ENCODE peak calls at places on chromosomes 3 and 15, in nine cellular contexts. One of them, this sample, is unnamed.
A peak's percentile ranks its signal among the peaks of the same experiment; 100 is the strongest.

GRCh38 chr3:170058127-170058526 is 20.3 kb downstream of the GPR160 start:
- DNase-seq in GM13976: no peak
- DNase-seq in heart right ventricle: no peak
- DNase-seq in endothelial cell: no peak
- DNase-seq in sigmoid colon: no peak
- DNase-seq in fibroblast of lung: no peak
- DNase-seq in CD8-positive, alpha-beta T cell: no peak
- DNase-seq in HCT116: no peak
- DNase-seq in IMR-90: no peak
- DNase-seq in this sample: no peak

GRCh38 chr3:180680097-180680430 is 775 bp upstream of the CCDC39 start:
- DNase-seq in heart right ventricle: no peak
- DNase-seq in IMR-90: peak; percentile 18
- DNase-seq in fibroblast of lung: no peak
- DNase-seq in HCT116: no peak
- DNase-seq in sigmoid colon: no peak
- DNase-seq in CD8-positive, alpha-beta T cell: peak; percentile 0
- DNase-seq in GM13976: peak; percentile 31
- DNase-seq in endothelial cell: peak; percentile 55
- DNase-seq in this sample: no peak

GRCh38 chr15:83745771-83746170 is 91.8 kb downstream of the ADAMTSL3 start:
- DNase-seq in HCT116: no peak
- DNase-seq in sigmoid colon: no peak
- DNase-seq in endothelial cell: no peak
- DNase-seq in IMR-90: no peak
- DNase-seq in GM13976: no peak
- DNase-seq in fibroblast of lung: no peak
- DNase-seq in CD8-positive, alpha-beta T cell: no peak
- DNase-seq in heart right ventricle: no peak
- DNase-seq in this sample: no peak

GRCh38 chr15:38714309-38715072 is 149.9 kb upstream of the RASGRP1 start:
- DNase-seq in CD8-positive, alpha-beta T cell: no peak
- DNase-seq in fibroblast of lung: peak; percentile 99
- DNase-seq in heart right ventricle: no peak
- DNase-seq in sigmoid colon: peak; percentile 72
- DNase-seq in IMR-90: peak; percentile 96
- DNase-seq in GM13976: no peak
- DNase-seq in endothelial cell: no peak
- DNase-seq in HCT116: no peak
- DNase-seq in this sample: no peak

GRCh38 chr3:125192190-125193035 is 20.1 kb downstream of the SLC12A8 start:
- DNase-seq in endothelial cell: peak; percentile 41
- DNase-seq in CD8-positive, alpha-beta T cell: no peak
- DNase-seq in heart right ventricle: no peak
- DNase-seq in IMR-90: no peak
- DNase-seq in GM13976: peak; percentile 80
- DNase-seq in fibroblast of lung: peak; percentile 22
- DNase-seq in sigmoid colon: no peak
- DNase-seq in HCT116: no peak
- DNase-seq in this sample: peak; percentile 65

GRCh38 chr15:37028609-37029287 is 71.6 kb downstream of the MEIS2 start:
- DNase-seq in HCT116: no peak
- DNase-seq in IMR-90: peak; percentile 42
- DNase-seq in GM13976: no peak
- DNase-seq in endothelial cell: no peak
- DNase-seq in heart right ventricle: no peak
- DNase-seq in CD8-positive, alpha-beta T cell: no peak
- DNase-seq in fibroblast of lung: peak; percentile 39
- DNase-seq in sigmoid colon: no peak
- DNase-seq in this sample: no peak

GRCh38 chr3:73954506-73954905 is 329.8 kb upstream of the PDZRN3 start:
- DNase-seq in IMR-90: no peak
- DNase-seq in fibroblast of lung: peak; percentile 45
- DNase-seq in CD8-positive, alpha-beta T cell: no peak
- DNase-seq in endothelial cell: no peak
- DNase-seq in HCT116: no peak
- DNase-seq in sigmoid colon: no peak
- DNase-seq in GM13976: no peak
- DNase-seq in heart right ventricle: no peak
- DNase-seq in this sample: no peak

GRCh38 chr3:77191640-77192039 is 151.7 kb downstream of the ROBO2 start:
- DNase-seq in GM13976: no peak
- DNase-seq in fibroblast of lung: no peak
- DNase-seq in IMR-90: no peak
- DNase-seq in HCT116: no peak
- DNase-seq in heart right ventricle: no peak
- DNase-seq in endothelial cell: no peak
- DNase-seq in CD8-positive, alpha-beta T cell: no peak
- DNase-seq in sigmoid colon: no peak
- DNase-seq in this sample: no peak

GRCh38 chr3:61594978-61595687 is 33.8 kb downstream of the PTPRG start:
- DNase-seq in endothelial cell: no peak
- DNase-seq in GM13976: no peak
- DNase-seq in IMR-90: peak; percentile 35
- DNase-seq in HCT116: no peak
- DNase-seq in sigmoid colon: no peak
- DNase-seq in CD8-positive, alpha-beta T cell: no peak
- DNase-seq in heart right ventricle: no peak
- DNase-seq in fibroblast of lung: no peak
- DNase-seq in this sample: no peak

GRCh38 chr15:72584006-72584405 is 70.5 kb upstream of the GOLGA6B start:
- DNase-seq in fibroblast of lung: peak; percentile 40
- DNase-seq in HCT116: no peak
- DNase-seq in IMR-90: peak; percentile 25
- DNase-seq in GM13976: no peak
- DNase-seq in endothelial cell: no peak
- DNase-seq in heart right ventricle: no peak
- DNase-seq in sigmoid colon: no peak
- DNase-seq in CD8-positive, alpha-beta T cell: no peak
- DNase-seq in this sample: no peak

GRCh38 chr3:102471001-102471400 is 36.2 kb downstream of the ZPLD1 start:
- DNase-seq in HCT116: peak; percentile 7
- DNase-seq in endothelial cell: peak; percentile 11
- DNase-seq in CD8-positive, alpha-beta T cell: no peak
- DNase-seq in heart right ventricle: no peak
- DNase-seq in fibroblast of lung: no peak
- DNase-seq in sigmoid colon: no peak
- DNase-seq in GM13976: no peak
- DNase-seq in IMR-90: no peak
- DNase-seq in this sample: no peak

GRCh38 chr3:119245778-119246177 is 5.1 kb upstream of the B4GALT4 start:
- DNase-seq in sigmoid colon: no peak
- DNase-seq in HCT116: no peak
- DNase-seq in heart right ventricle: peak; percentile 40
- DNase-seq in fibroblast of lung: no peak
- DNase-seq in GM13976: no peak
- DNase-seq in CD8-positive, alpha-beta T cell: no peak
- DNase-seq in IMR-90: no peak
- DNase-seq in endothelial cell: no peak
- DNase-seq in this sample: no peak

GRCh38 chr15:41780266-41780665 is 6.0 kb downstream of the MAPKBP1 start:
- DNase-seq in sigmoid colon: no peak
- DNase-seq in fibroblast of lung: no peak
- DNase-seq in CD8-positive, alpha-beta T cell: no peak
- DNase-seq in endothelial cell: no peak
- DNase-seq in GM13976: no peak
- DNase-seq in heart right ventricle: no peak
- DNase-seq in IMR-90: peak; percentile 80
- DNase-seq in HCT116: no peak
- DNase-seq in this sample: no peak

GRCh38 chr15:90174140-90174891 is 26.8 kb upstream of the SEMA4B start:
- DNase-seq in heart right ventricle: peak; percentile 89
- DNase-seq in HCT116: no peak
- DNase-seq in endothelial cell: no peak
- DNase-seq in fibroblast of lung: peak; percentile 10
- DNase-seq in GM13976: no peak
- DNase-seq in CD8-positive, alpha-beta T cell: no peak
- DNase-seq in sigmoid colon: peak; percentile 99
- DNase-seq in IMR-90: no peak
- DNase-seq in this sample: no peak

GRCh38 chr3:161854232-161854771 is 357.7 kb downstream of the OTOL1 start:
- DNase-seq in HCT116: peak; percentile 29
- DNase-seq in sigmoid colon: no peak
- DNase-seq in heart right ventricle: no peak
- DNase-seq in CD8-positive, alpha-beta T cell: no peak
- DNase-seq in GM13976: peak; percentile 9
- DNase-seq in endothelial cell: peak; percentile 42
- DNase-seq in fibroblast of lung: peak; percentile 93
- DNase-seq in IMR-90: peak; percentile 70
- DNase-seq in this sample: peak; percentile 1
- TF ChIP-seq CTCF in HCT116: peak; percentile 17
- TF ChIP-seq CTCF in sigmoid colon: no peak
- TF ChIP-seq CTCF in heart right ventricle: no peak
- TF ChIP-seq CTCF in CD8-positive, alpha-beta T cell: no peak
- TF ChIP-seq CTCF in GM13976: peak; percentile 38
- TF ChIP-seq CTCF in endothelial cell: peak; percentile 55
- TF ChIP-seq CTCF in fibroblast of lung: no peak
- TF ChIP-seq CTCF in IMR-90: peak; percentile 13
- TF ChIP-seq CTCF in this sample: peak; percentile 55

GRCh38 chr3:15955968-15956367 is 158.2 kb upstream of the ANKRD28 start:
- DNase-seq in HCT116: no peak
- DNase-seq in IMR-90: peak; percentile 38
- DNase-seq in CD8-positive, alpha-beta T cell: no peak
- DNase-seq in fibroblast of lung: no peak
- DNase-seq in sigmoid colon: no peak
- DNase-seq in GM13976: no peak
- DNase-seq in heart right ventricle: no peak
- DNase-seq in endothelial cell: no peak
- DNase-seq in this sample: no peak

GRCh38 chr3:15958692-15959433 is 161.1 kb upstream of the ANKRD28 start:
- DNase-seq in sigmoid colon: no peak
- DNase-seq in HCT116: no peak
- DNase-seq in fibroblast of lung: peak; percentile 39
- DNase-seq in CD8-positive, alpha-beta T cell: no peak
- DNase-seq in heart right ventricle: no peak
- DNase-seq in GM13976: no peak
- DNase-seq in IMR-90: peak; percentile 35
- DNase-seq in endothelial cell: no peak
- DNase-seq in this sample: no peak

GRCh38 chr3:15948403-15948802 is 150.6 kb upstream of the ANKRD28 start:
- DNase-seq in IMR-90: no peak
- DNase-seq in sigmoid colon: no peak
- DNase-seq in CD8-positive, alpha-beta T cell: no peak
- DNase-seq in GM13976: no peak
- DNase-seq in fibroblast of lung: peak; percentile 18
- DNase-seq in endothelial cell: no peak
- DNase-seq in HCT116: no peak
- DNase-seq in heart right ventricle: no peak
- DNase-seq in this sample: no peak

GRCh38 chr3:15952543-15953175 is 154.9 kb upstream of the ANKRD28 start:
- DNase-seq in CD8-positive, alpha-beta T cell: no peak
- DNase-seq in GM13976: no peak
- DNase-seq in sigmoid colon: no peak
- DNase-seq in heart right ventricle: no peak
- DNase-seq in fibroblast of lung: peak; percentile 19
- DNase-seq in HCT116: no peak
- DNase-seq in endothelial cell: no peak
- DNase-seq in IMR-90: peak; percentile 56
- DNase-seq in this sample: no peak

DNA sequence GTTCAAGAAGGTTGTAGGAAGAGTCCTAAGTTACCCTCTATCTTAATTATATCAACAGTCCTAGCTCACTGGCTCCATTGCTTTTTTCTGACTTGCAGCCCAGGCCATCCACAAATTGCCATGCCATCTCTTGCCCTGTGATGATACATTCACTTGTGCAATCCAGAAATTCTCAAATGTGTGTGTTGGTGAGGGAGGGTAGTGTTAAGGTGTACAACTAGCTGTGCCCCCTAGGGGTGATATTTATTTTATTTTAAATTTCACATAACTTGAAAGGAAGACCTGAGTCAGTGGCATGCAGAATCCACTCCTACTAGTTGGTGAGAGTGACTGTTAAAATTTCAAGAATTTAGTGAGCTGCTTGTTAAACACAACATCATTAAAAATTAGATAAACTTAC is 156.1 kb upstream of the ANKRD28 start:
- DNase-seq in heart right ventricle: no peak
- DNase-seq in fibroblast of lung: no peak
- DNase-seq in HCT116: peak; percentile 10
- DNase-seq in GM13976: peak; percentile 29
- DNase-seq in endothelial cell: no peak
- DNase-seq in IMR-90: no peak
- DNase-seq in CD8-positive, alpha-beta T cell: no peak
- DNase-seq in sigmoid colon: no peak
- DNase-seq in this sample: no peak
- TF ChIP-seq CTCF in heart right ventricle: no peak
- TF ChIP-seq CTCF in fibroblast of lung: no peak
- TF ChIP-seq CTCF in HCT116: peak; percentile 16
- TF ChIP-seq CTCF in GM13976: no peak
- TF ChIP-seq CTCF in endothelial cell: no peak
- TF ChIP-seq CTCF in IMR-90: no peak
- TF ChIP-seq CTCF in CD8-positive, alpha-beta T cell: no peak
- TF ChIP-seq CTCF in sigmoid colon: no peak
- TF ChIP-seq CTCF in this sample: peak; percentile 36

DNA sequence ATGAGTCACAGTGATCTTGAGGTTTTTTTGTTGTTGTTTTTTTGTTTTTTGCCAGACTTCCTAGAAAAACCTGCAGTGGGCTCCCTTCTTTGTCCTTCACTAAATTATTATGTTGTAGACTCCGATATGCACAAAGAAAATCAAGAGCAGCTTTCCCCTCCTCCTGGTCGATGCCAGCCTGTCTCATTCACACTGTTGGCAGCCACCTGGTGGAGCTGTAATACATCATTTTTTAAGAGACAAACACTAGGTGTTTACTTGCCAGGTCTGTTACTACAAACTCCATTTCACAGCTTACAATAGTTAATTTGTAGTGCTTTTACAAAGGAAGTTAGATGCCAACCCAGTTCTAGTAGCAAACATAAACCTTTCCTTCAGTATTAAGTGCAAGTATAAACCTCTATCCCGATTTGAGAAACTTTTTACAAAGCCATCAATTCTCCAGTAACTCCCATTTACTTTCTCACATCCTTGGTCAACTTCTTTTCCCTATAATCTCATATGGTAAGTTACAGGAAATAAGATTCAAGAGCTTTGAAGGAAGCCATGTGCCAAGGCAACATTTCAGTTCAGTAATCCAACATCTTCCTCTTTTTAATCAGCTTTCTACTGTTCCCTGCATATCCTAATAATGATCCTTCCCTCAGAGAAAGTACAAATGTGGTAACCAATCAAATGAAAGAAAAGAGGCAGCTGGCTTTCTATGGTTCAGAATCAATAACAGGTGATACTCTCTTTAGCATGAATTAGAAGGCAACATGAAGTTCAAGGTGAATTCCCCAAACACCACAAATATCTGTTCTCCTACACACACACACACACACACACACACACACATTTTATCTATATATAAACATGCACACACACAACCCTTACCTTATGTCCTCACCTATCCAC is 14.0 kb downstream of the AAGAB start:
- DNase-seq in CD8-positive, alpha-beta T cell: no peak
- DNase-seq in HCT116: peak; percentile 21
- DNase-seq in GM13976: no peak
- DNase-seq in heart right ventricle: no peak
- DNase-seq in sigmoid colon: no peak
- DNase-seq in fibroblast of lung: no peak
- DNase-seq in endothelial cell: no peak
- DNase-seq in IMR-90: no peak
- DNase-seq in this sample: peak; percentile 18
- TF ChIP-seq CTCF in CD8-positive, alpha-beta T cell: no peak
- TF ChIP-seq CTCF in HCT116: peak; percentile 41
- TF ChIP-seq CTCF in GM13976: no peak
- TF ChIP-seq CTCF in heart right ventricle: no peak
- TF ChIP-seq CTCF in sigmoid colon: no peak
- TF ChIP-seq CTCF in fibroblast of lung: no peak
- TF ChIP-seq CTCF in endothelial cell: no peak
- TF ChIP-seq CTCF in IMR-90: peak; percentile 4
- TF ChIP-seq CTCF in this sample: peak; percentile 54

GRCh38 chr3:141241248-141242034 is 9.8 kb downstream of the PXYLP1 start:
- DNase-seq in fibroblast of lung: peak; percentile 40
- DNase-seq in endothelial cell: no peak
- DNase-seq in GM13976: no peak
- DNase-seq in HCT116: no peak
- DNase-seq in CD8-positive, alpha-beta T cell: no peak
- DNase-seq in sigmoid colon: no peak
- DNase-seq in heart right ventricle: peak; percentile 57
- DNase-seq in IMR-90: no peak
- DNase-seq in this sample: no peak
- TF ChIP-seq CTCF in fibroblast of lung: no peak
- TF ChIP-seq CTCF in endothelial cell: no peak
- TF ChIP-seq CTCF in GM13976: no peak
- TF ChIP-seq CTCF in HCT116: no peak
- TF ChIP-seq CTCF in CD8-positive, alpha-beta T cell: no peak
- TF ChIP-seq CTCF in sigmoid colon: no peak
- TF ChIP-seq CTCF in heart right ventricle: no peak
- TF ChIP-seq CTCF in IMR-90: no peak
- TF ChIP-seq CTCF in this sample: no peak